ENCODE peak calls at places on chromosomes 7 and 10, in six cellular contexts. One of them, this sample, is unnamed.

GRCh38 chr10:88642991-88643390 is 21.3 kb upstream of the LIPF start:
- DNase-seq in heart left ventricle: no peak
- DNase-seq in M059J: no peak
- DNase-seq in GM04504: no peak
- DNase-seq in hepatic stellate cell: peak
- DNase-seq in activated effector memory CD4-positive, alpha-beta T cell treated with anti-CD3 and anti-CD28 coated beads, Interleukin-2, amount 50 U/mL, for 16 hours: no peak
- DNase-seq in this sample: no peak

GRCh38 chr7:18698258-18698734 is 202.7 kb downstream of the HDAC9 start:
- DNase-seq in GM04504: no peak
- DNase-seq in heart left ventricle: no peak
- DNase-seq in activated effector memory CD4-positive, alpha-beta T cell treated with anti-CD3 and anti-CD28 coated beads, Interleukin-2, amount 50 U/mL, for 16 hours: no peak
- DNase-seq in M059J: no peak
- DNase-seq in hepatic stellate cell: no peak
- DNase-seq in this sample: no peak

GRCh38 chr10:128210215-128211063 is 84.2 kb upstream of the MKI67 start:
- DNase-seq in M059J: peak
- DNase-seq in hepatic stellate cell: peak
- DNase-seq in activated effector memory CD4-positive, alpha-beta T cell treated with anti-CD3 and anti-CD28 coated beads, Interleukin-2, amount 50 U/mL, for 16 hours: peak
- DNase-seq in GM04504: peak
- DNase-seq in heart left ventricle: peak
- DNase-seq in this sample: peak

GRCh38 chr7:154884348-154884920 is 118.5 kb downstream of the PAXIP1 start:
- DNase-seq in activated effector memory CD4-positive, alpha-beta T cell treated with anti-CD3 and anti-CD28 coated beads, Interleukin-2, amount 50 U/mL, for 16 hours: no peak
- DNase-seq in M059J: no peak
- DNase-seq in hepatic stellate cell: no peak
- DNase-seq in heart left ventricle: no peak
- DNase-seq in GM04504: no peak
- DNase-seq in this sample: no peak

GRCh38 chr10:132493756-132494290 is 43.8 kb upstream of the INPP5A start:
- DNase-seq in M059J: no peak
- DNase-seq in heart left ventricle: peak
- DNase-seq in activated effector memory CD4-positive, alpha-beta T cell treated with anti-CD3 and anti-CD28 coated beads, Interleukin-2, amount 50 U/mL, for 16 hours: no peak
- DNase-seq in hepatic stellate cell: no peak
- DNase-seq in GM04504: no peak
- DNase-seq in this sample: no peak

GRCh38 chr7:34603711-34604444 is 54.1 kb upstream of the NPSR1 start:
- DNase-seq in activated effector memory CD4-positive, alpha-beta T cell treated with anti-CD3 and anti-CD28 coated beads, Interleukin-2, amount 50 U/mL, for 16 hours: no peak
- DNase-seq in GM04504: no peak
- DNase-seq in hepatic stellate cell: no peak
- DNase-seq in M059J: no peak
- DNase-seq in heart left ventricle: peak
- DNase-seq in this sample: no peak

GRCh38 chr10:10482613-10483012 is 535.1 kb upstream of the CELF2 start:
- DNase-seq in M059J: no peak
- DNase-seq in GM04504: no peak
- DNase-seq in hepatic stellate cell: no peak
- DNase-seq in heart left ventricle: no peak
- DNase-seq in activated effector memory CD4-positive, alpha-beta T cell treated with anti-CD3 and anti-CD28 coated beads, Interleukin-2, amount 50 U/mL, for 16 hours: no peak
- DNase-seq in this sample: no peak

GRCh38 chr10:43226851-43227845 is 39.7 kb downstream of the RASGEF1A start:
- DNase-seq in heart left ventricle: peak
- DNase-seq in hepatic stellate cell: no peak
- DNase-seq in M059J: no peak
- DNase-seq in GM04504: no peak
- DNase-seq in activated effector memory CD4-positive, alpha-beta T cell treated with anti-CD3 and anti-CD28 coated beads, Interleukin-2, amount 50 U/mL, for 16 hours: peak
- DNase-seq in this sample: no peak

GRCh38 chr10:78744521-78745090 is 324.2 kb upstream of the ZMIZ1 start:
- DNase-seq in GM04504: no peak
- DNase-seq in heart left ventricle: peak
- DNase-seq in hepatic stellate cell: no peak
- DNase-seq in activated effector memory CD4-positive, alpha-beta T cell treated with anti-CD3 and anti-CD28 coated beads, Interleukin-2, amount 50 U/mL, for 16 hours: no peak
- DNase-seq in M059J: no peak
- DNase-seq in this sample: no peak

GRCh38 chr7:91288208-91288824 is 24.1 kb downstream of the FZD1 start:
- DNase-seq in GM04504: no peak
- DNase-seq in hepatic stellate cell: no peak
- DNase-seq in activated effector memory CD4-positive, alpha-beta T cell treated with anti-CD3 and anti-CD28 coated beads, Interleukin-2, amount 50 U/mL, for 16 hours: no peak
- DNase-seq in M059J: peak
- DNase-seq in heart left ventricle: peak
- DNase-seq in this sample: no peak

GRCh38 chr10:60281331-60281730 is 108.3 kb downstream of the ANK3 start:
- DNase-seq in activated effector memory CD4-positive, alpha-beta T cell treated with anti-CD3 and anti-CD28 coated beads, Interleukin-2, amount 50 U/mL, for 16 hours: no peak
- DNase-seq in heart left ventricle: no peak
- DNase-seq in M059J: no peak
- DNase-seq in hepatic stellate cell: no peak
- DNase-seq in GM04504: no peak
- DNase-seq in this sample: no peak

GRCh38 chr7:52273685-52274610 is 761.5 kb upstream of the POM121L12 start:
- DNase-seq in hepatic stellate cell: no peak
- DNase-seq in heart left ventricle: peak
- DNase-seq in GM04504: no peak
- DNase-seq in M059J: no peak
- DNase-seq in activated effector memory CD4-positive, alpha-beta T cell treated with anti-CD3 and anti-CD28 coated beads, Interleukin-2, amount 50 U/mL, for 16 hours: no peak
- DNase-seq in this sample: no peak

GRCh38 chr7:157529768-157530560 is 193.2 kb downstream of the DNAJB6 start:
- DNase-seq in GM04504: no peak
- DNase-seq in hepatic stellate cell: no peak
- DNase-seq in heart left ventricle: no peak
- DNase-seq in M059J: no peak
- DNase-seq in activated effector memory CD4-positive, alpha-beta T cell treated with anti-CD3 and anti-CD28 coated beads, Interleukin-2, amount 50 U/mL, for 16 hours: peak
- DNase-seq in this sample: no peak

GRCh38 chr10:44967596-44967995 is 8.0 kb downstream of the RASSF4 start:
- DNase-seq in activated effector memory CD4-positive, alpha-beta T cell treated with anti-CD3 and anti-CD28 coated beads, Interleukin-2, amount 50 U/mL, for 16 hours: no peak
- DNase-seq in hepatic stellate cell: no peak
- DNase-seq in M059J: no peak
- DNase-seq in heart left ventricle: no peak
- DNase-seq in GM04504: no peak
- DNase-seq in this sample: peak

This sample was measured in right atrium auricular region.